ENCODE peak calls at places on chromosome 2, in five cellular contexts. J is glutamatergic neuron, B is SK-N-DZ, D is KBM-7, W is RPMI8226. N is an unnamed sample.

GRCh38 chr2:72181616-72182015 is 34.0 kb upstream of the CYP26B1 start:
- DNase-seq in J (no peak), B (no peak), D (no peak), W (no peak), N (no peak)

GRCh38 chr2:10269711-10270610 is 32.7 kb upstream of the HPCAL1 start:
- DNase-seq in J (peak), B (no peak), D (no peak), W (no peak), N (peak)

GRCh38 chr2:63488118-63488713 is 100.1 kb downstream of the WDPCP start:
- DNase-seq in J (peak), B (no peak), D (peak), W (peak), N (no peak)

GRCh38 chr2:160042054-160042453 is 20.4 kb downstream of the PLA2R1 start:
- DNase-seq in J (no peak), B (no peak), D (no peak), W (no peak), N (no peak)

GRCh38 chr2:27494944-27495554 is at the start of gene FNDC4:
- DNase-seq in J (peak), B (no peak), D (no peak), W (no peak), N (peak)

GRCh38 chr2:181787310-181788048 is 104.1 kb upstream of the ITPRID2 start:
- DNase-seq in J (no peak), B (no peak), D (peak), W (no peak), N (no peak)

GRCh38 chr2:227376911-227377396 is 2.2 kb downstream of the TM4SF20 start:
- DNase-seq in J (no peak), B (no peak), D (no peak), W (peak), N (no peak)

GRCh38 chr2:122267947-122268346 is 512.5 kb downstream of the TSN start:
- DNase-seq in J (no peak), B (no peak), D (no peak), W (no peak), N (no peak)

GRCh38 chr2:216445489-216445888 is 33.2 kb downstream of the SMARCAL1 start:
- DNase-seq in J (no peak), B (no peak), D (no peak), W (no peak), N (no peak)

GRCh38 chr2:152561251-152561650 is 156.0 kb downstream of the PRPF40A start:
- DNase-seq in J (no peak), B (no peak), D (no peak), W (no peak), N (no peak)

GRCh38 chr2:239289545-239289944 is 111.3 kb downstream of the HDAC4 start:
- DNase-seq in J (no peak), B (no peak), D (no peak), W (no peak), N (peak)

GRCh38 chr2:176830362-176830761 is 382.2 kb upstream of the HNRNPA3 start:
- DNase-seq in J (no peak), B (peak), D (peak), W (peak), N (no peak)

GRCh38 chr2:236715511-236715961 is 145.9 kb downstream of the ACKR3 start:
- DNase-seq in J (no peak), B (no peak), D (no peak), W (no peak), N (peak)

GRCh38 chr2:48479923-48480322 is 50.0 kb upstream of the STON1 start:
- DNase-seq in J (no peak), B (no peak), D (no peak), W (no peak), N (no peak)

GRCh38 chr2:58992062-58992736 is 751.1 kb upstream of the FANCL start:
- DNase-seq in J (no peak), B (peak), D (no peak), W (no peak), N (no peak)

GRCh38 chr2:231386446-231386845 is 9.1 kb upstream of the B3GNT7 start:
- DNase-seq in J (no peak), B (no peak), D (no peak), W (no peak), N (no peak)

GRCh38 chr2:4973973-4974372 is 718.2 kb upstream of the SOX11 start:
- DNase-seq in J (no peak), B (peak), D (no peak), W (no peak), N (no peak)

GRCh38 chr2:9897331-9897737 is 54.1 kb downstream of the TAF1B start:
- DNase-seq in J (no peak), B (no peak), D (peak), W (peak), N (peak)

GRCh38 chr2:193475038-193475437 is 1280.3 kb upstream of the TMEFF2 start:
- DNase-seq in J (no peak), B (no peak), D (no peak), W (no peak), N (no peak)

GRCh38 chr2:17894005-17894404 is 15.5 kb downstream of the KCNS3 start:
- DNase-seq in J (no peak), B (no peak), D (no peak), W (no peak), N (no peak)

GRCh38 chr2:15119722-15120175 is 441.4 kb downstream of the NBAS start:
- DNase-seq in J (no peak), B (no peak), D (peak), W (no peak), N (no peak)

GRCh38 chr2:110732422-110733413 is at the start of gene ACOXL:
- DNase-seq in J (peak), B (no peak), D (no peak), W (peak), N (peak)

GRCh38 chr2:203853271-203853670 is 14.3 kb upstream of the CTLA4 start:
- DNase-seq in J (no peak), B (no peak), D (no peak), W (no peak), N (no peak)

GRCh38 chr2:188970201-188970600 is 4.0 kb upstream of the COL3A1 start:
- DNase-seq in J (no peak), B (no peak), D (no peak), W (no peak), N (no peak)

GRCh38 chr2:70907130-70907756 is 28.5 kb upstream of the ATP6V1B1 start:
- DNase-seq in J (peak), B (no peak), D (no peak), W (no peak), N (no peak)

GRCh38 chr2:189363559-189363958 is 77.7 kb upstream of the WDR75 start:
- DNase-seq in J (no peak), B (no peak), D (no peak), W (no peak), N (no peak)

GRCh38 chr2:12009323-12009905 is 263.0 kb downstream of the LPIN1 start:
- DNase-seq in J (no peak), B (no peak), D (no peak), W (no peak), N (no peak)

GRCh38 chr2:116706381-116706780 is 1108.1 kb upstream of the DDX18 start:
- DNase-seq in J (no peak), B (no peak), D (no peak), W (no peak), N (no peak)

GRCh38 chr2:222424281-222424728 is at the start of gene SGPP2:
- DNase-seq in J (peak), B (no peak), D (no peak), W (no peak), N (peak)

N was measured in transverse colon.